ENCODE peak calls at places on chromosome 21, in five cellular contexts. X is activated naive CD4-positive, alpha-beta T cell; W is HFFc6; K is A549; C is ecto neural progenitor cell. A is an unnamed sample.

GRCh38 chr21:32772281-32773047 is 909 bp upstream of the PAXBP1 start:
- DNase-seq in W (no peak), C (no peak), X (no peak), K (peak; percentile 19), A (no peak)

GRCh38 chr21:36704281-36704957 is 5.5 kb downstream of the SIM2 start:
- DNase-seq in W (no peak), C (peak; percentile 60), X (no peak), K (no peak), A (no peak)

GRCh38 chr21:29481641-29482040 is 182.9 kb downstream of the BACH1 start:
- DNase-seq in K (no peak), X (no peak), C (no peak), W (peak; percentile 43), A (no peak)

GRCh38 chr21:15935530-15935929 is 205.7 kb downstream of the USP25 start:
- DNase-seq in C (no peak), X (no peak), K (no peak), W (no peak), A (no peak)

GRCh38 chr21:37459575-37459974 is 93.0 kb downstream of the DYRK1A start:
- DNase-seq in C (no peak), K (no peak), X (no peak), W (peak; percentile 57), A (no peak)

GRCh38 chr21:34074283-34075098 is 1.1 kb downstream of the MRPS6 start:
- DNase-seq in X (no peak), K (no peak), C (peak; percentile 56), W (no peak), A (no peak)

GRCh38 chr21:35048183-35048601 is 910 bp downstream of the RUNX1 start:
- DNase-seq in W (peak; percentile 34), C (no peak), X (peak; percentile 17), K (no peak), A (peak; percentile 19)

GRCh38 chr21:31397515-31397926 is 53.5 kb upstream of the TIAM1 start:
- DNase-seq in X (no peak), K (no peak), W (no peak), C (no peak), A (no peak)

GRCh38 chr21:43654806-43655489 is 4.3 kb downstream of the HSF2BP start:
- DNase-seq in W (peak; percentile 79), C (no peak), X (no peak), K (no peak), A (no peak)

GRCh38 chr21:34845521-34846213 is 176.9 kb downstream of the CLIC6 start:
- DNase-seq in K (no peak), W (peak; percentile 70), C (no peak), X (no peak), A (peak; percentile 15)

GRCh38 chr21:25457411-25457810 is 149.9 kb downstream of the MRPL39 start:
- DNase-seq in W (peak; percentile 31), K (no peak), C (no peak), X (no peak), A (no peak)

GRCh38 chr21:46552274-46552673 is 52.6 kb downstream of the S100B start:
- DNase-seq in C (no peak), K (no peak), W (no peak), X (no peak), A (no peak)

GRCh38 chr21:28822882-28823335 is 169.8 kb downstream of the LTN1 start:
- DNase-seq in W (peak; percentile 77), K (no peak), C (no peak), X (no peak), A (no peak)

GRCh38 chr21:45534591-45535331 is 7.5 kb downstream of the SLC19A1 start:
- DNase-seq in K (no peak), C (peak; percentile 47), X (no peak), W (no peak), A (no peak)

GRCh38 chr21:26965567-26966359 is 1.1 kb downstream of the ADAMTS5 start:
- DNase-seq in C (peak; percentile 81), X (no peak), W (no peak), K (no peak), A (no peak)

GRCh38 chr21:35198004-35198403 is 148.9 kb upstream of the RUNX1 start:
- DNase-seq in C (no peak), X (no peak), K (peak; percentile 32), W (peak; percentile 96), A (no peak)

GRCh38 chr21:34679056-34679455 is 10.3 kb downstream of the CLIC6 start:
- DNase-seq in C (no peak), K (no peak), X (no peak), W (no peak), A (no peak)

GRCh38 chr21:37455504-37455911 is 88.9 kb downstream of the DYRK1A start:
- DNase-seq in X (no peak), W (no peak), C (no peak), K (no peak), A (no peak)

GRCh38 chr21:41664881-41665765 is 101.7 kb downstream of the RIPK4 start:
- DNase-seq in W (peak; percentile 35), C (no peak), K (no peak), X (no peak), A (no peak)

GRCh38 chr21:43741425-43742096 is 22.6 kb downstream of the PDXK start:
- DNase-seq in W (no peak), K (no peak), X (no peak), C (no peak), A (no peak)

GRCh38 chr21:41477641-41478318 is 30.2 kb downstream of the TMPRSS2 start:
- DNase-seq in X (no peak), C (peak; percentile 59), W (no peak), K (no peak), A (no peak)

GRCh38 chr21:32549454-32549853 is 35.9 kb downstream of the TCP10L start:
- DNase-seq in K (no peak), X (no peak), W (no peak), C (no peak), A (no peak)

GRCh38 chr21:45545691-45546531 is 3.7 kb upstream of the SLC19A1 start:
- DNase-seq in W (no peak), C (peak; percentile 41), K (no peak), X (no peak), A (no peak)

GRCh38 chr21:39000496-39000895 is 182.8 kb downstream of the PSMG1 start:
- DNase-seq in X (no peak), W (no peak), C (no peak), K (no peak), A (no peak)

GRCh38 chr21:15978158-15978805 is 248.5 kb downstream of the USP25 start:
- DNase-seq in K (no peak), W (peak; percentile 11), C (no peak), X (no peak), A (no peak)

GRCh38 chr21:15421947-15422346 is 307.8 kb upstream of the USP25 start:
- DNase-seq in X (no peak), W (no peak), C (no peak), K (no peak), A (no peak)

GRCh38 chr21:39575778-39576177 is 37.0 kb upstream of the B3GALT5 start:
- DNase-seq in C (no peak), X (no peak), K (no peak), W (no peak), A (no peak)

GRCh38 chr21:45412909-45413581 is 8.1 kb downstream of the COL18A1 start:
- DNase-seq in K (no peak), C (no peak), W (no peak), X (no peak), A (no peak)

GRCh38 chr21:44375281-44375651 is 21.8 kb downstream of the TRPM2 start:
- DNase-seq in W (no peak), K (no peak), C (no peak), X (no peak), A (no peak)

GRCh38 chr21:34052171-34052570 is 21.2 kb upstream of the MRPS6 start:
- DNase-seq in K (no peak), W (no peak), X (no peak), C (no peak), A (no peak)

GRCh38 chr21:37357691-37358090 is 8.9 kb upstream of the DYRK1A start:
- DNase-seq in C (no peak), K (no peak), W (no peak), X (no peak), A (no peak)

GRCh38 chr21:16908087-16908486 is 604.8 kb upstream of the CXADR start:
- DNase-seq in C (no peak), K (no peak), X (no peak), W (peak; percentile 3), A (no peak)

GRCh38 chr21:21003701-21004100 is 5.5 kb downstream of the NCAM2 start:
- DNase-seq in K (no peak), C (no peak), W (peak; percentile 47), X (no peak), A (no peak)

GRCh38 chr21:36169465-36170128 is 13.0 kb downstream of the DOP1B start:
- DNase-seq in K (no peak), W (no peak), C (no peak), X (no peak), A (no peak)

GRCh38 chr21:27094182-27094948 is 127.5 kb upstream of the ADAMTS5 start:
- DNase-seq in W (no peak), K (no peak), X (no peak), C (no peak), A (no peak)